ENCODE peak calls at places on chromosomes 3 and 15, in four cellular contexts. K is H9, C is IMR-90, M is mesendoderm. D is an unnamed sample.

GRCh38 chr3:10445561-10445960 is 59.8 kb downstream of the ATP2B2 start:
- DNase-seq in K (no peak), C (peak), M (peak), D (no peak)

GRCh38 chr15:72538931-72539330 is 64.8 kb downstream of the ARIH1 start:
- DNase-seq in K (no peak), C (no peak), M (no peak), D (no peak)

GRCh38 chr15:101435761-101436160 is 53.7 kb downstream of the PCSK6 start:
- DNase-seq in K (no peak), C (no peak), M (no peak), D (no peak)

GRCh38 chr15:55742927-55743614 is at the start of gene PRTG:
- DNase-seq in K (peak), C (peak), M (peak), D (peak)

GRCh38 chr3:53996153-53996861 is 104.6 kb upstream of the SELENOK start:
- DNase-seq in K (no peak), C (no peak), M (peak), D (no peak)

GRCh38 chr3:7710284-7710683 is 791.3 kb upstream of the LMCD1 start:
- DNase-seq in K (no peak), C (no peak), M (no peak), D (no peak)

GRCh38 chr15:94596707-94597106 is 365.3 kb downstream of the MCTP2 start:
- DNase-seq in K (no peak), C (no peak), M (no peak), D (no peak)

GRCh38 chr3:178420033-178420432 is 116.2 kb upstream of the KCNMB2 start:
- DNase-seq in K (no peak), C (no peak), M (no peak), D (no peak)

GRCh38 chr15:62742409-62743171 is 300.0 kb upstream of the TPM1 start:
- DNase-seq in K (peak), C (peak), M (peak), D (peak)

GRCh38 chr15:63090502-63091286 is 31.0 kb upstream of the LACTB start:
- DNase-seq in K (no peak), C (no peak), M (no peak), D (no peak)

GRCh38 chr15:91099616-91100560 is at the start of gene SV2B:
- DNase-seq in K (peak), C (peak), M (peak), D (peak)

GRCh38 chr3:57283366-57283765 is 9.1 kb downstream of the ASB14 start:
- DNase-seq in K (no peak), C (peak), M (no peak), D (no peak)

GRCh38 chr15:67070150-67070549 is 4.7 kb downstream of the SMAD3 start:
- DNase-seq in K (no peak), C (peak), M (peak), D (no peak)

GRCh38 chr3:141876381-141876890 is at the start of gene ATP1B3:
- DNase-seq in K (peak), C (peak), M (peak), D (peak)

GRCh38 chr3:150035910-150036661 is 65.4 kb upstream of the PFN2 start:
- DNase-seq in K (no peak), C (no peak), M (no peak), D (no peak)

GRCh38 chr3:173869786-173870185 is 472.2 kb downstream of the NLGN1 start:
- DNase-seq in K (no peak), C (no peak), M (no peak), D (no peak)

GRCh38 chr3:150972379-150972985 is at the start of gene CLRN1:
- DNase-seq in K (peak), C (no peak), M (peak), D (no peak)

GRCh38 chr15:74958320-74958907 is 1.8 kb upstream of the RPP25 start:
- DNase-seq in K (peak), C (no peak), M (peak), D (no peak)

GRCh38 chr15:76718863-76719262 is 186.3 kb downstream of the SCAPER start:
- DNase-seq in K (no peak), C (no peak), M (no peak), D (no peak)

GRCh38 chr3:16884748-16885587 is at the start of gene PLCL2:
- DNase-seq in K (peak), C (peak), M (peak), D (peak)

GRCh38 chr3:165783383-165783782 is 53.8 kb downstream of the BCHE start:
- DNase-seq in K (no peak), C (no peak), M (no peak), D (no peak)

GRCh38 chr15:44194397-44195150 is 497 bp downstream of the FRMD5 start:
- DNase-seq in K (no peak), C (peak), M (peak), D (peak)

GRCh38 chr3:114764056-114764492 is 383.0 kb downstream of the ZBTB20 start:
- DNase-seq in K (no peak), C (peak), M (no peak), D (no peak)

GRCh38 chr15:62459875-62460274 is 294.8 kb upstream of the C2CD4B start:
- DNase-seq in K (no peak), C (no peak), M (no peak), D (no peak)

GRCh38 chr3:107428051-107428858 is 51.0 kb downstream of the CCDC54 start:
- DNase-seq in K (no peak), C (no peak), M (no peak), D (no peak)

GRCh38 chr3:142705256-142705655 is 18.6 kb upstream of the TRPC1 start:
- DNase-seq in K (no peak), C (no peak), M (no peak), D (no peak)

GRCh38 chr15:55846108-55846707 is 103.3 kb upstream of the PRTG start:
- DNase-seq in K (peak), C (peak), M (peak), D (peak)

GRCh38 chr3:87350367-87351199 is 74.2 kb upstream of the POU1F1 start:
- DNase-seq in K (no peak), C (peak), M (peak), D (peak)

GRCh38 chr3:196219194-196219969 is 3.0 kb downstream of the SLC51A start:
- DNase-seq in K (no peak), C (peak), M (peak), D (no peak)

GRCh38 chr3:120678984-120679383 is 3.1 kb downstream of the HGD start:
- DNase-seq in K (no peak), C (no peak), M (no peak), D (no peak)

GRCh38 chr15:25950014-25950413 is 86.9 kb upstream of the ATP10A start:
- DNase-seq in K (no peak), C (no peak), M (no peak), D (no peak)

GRCh38 chr3:40044487-40044886 is 235.1 kb downstream of the MYRIP start:
- DNase-seq in K (no peak), C (no peak), M (no peak), D (no peak)

DNA sequence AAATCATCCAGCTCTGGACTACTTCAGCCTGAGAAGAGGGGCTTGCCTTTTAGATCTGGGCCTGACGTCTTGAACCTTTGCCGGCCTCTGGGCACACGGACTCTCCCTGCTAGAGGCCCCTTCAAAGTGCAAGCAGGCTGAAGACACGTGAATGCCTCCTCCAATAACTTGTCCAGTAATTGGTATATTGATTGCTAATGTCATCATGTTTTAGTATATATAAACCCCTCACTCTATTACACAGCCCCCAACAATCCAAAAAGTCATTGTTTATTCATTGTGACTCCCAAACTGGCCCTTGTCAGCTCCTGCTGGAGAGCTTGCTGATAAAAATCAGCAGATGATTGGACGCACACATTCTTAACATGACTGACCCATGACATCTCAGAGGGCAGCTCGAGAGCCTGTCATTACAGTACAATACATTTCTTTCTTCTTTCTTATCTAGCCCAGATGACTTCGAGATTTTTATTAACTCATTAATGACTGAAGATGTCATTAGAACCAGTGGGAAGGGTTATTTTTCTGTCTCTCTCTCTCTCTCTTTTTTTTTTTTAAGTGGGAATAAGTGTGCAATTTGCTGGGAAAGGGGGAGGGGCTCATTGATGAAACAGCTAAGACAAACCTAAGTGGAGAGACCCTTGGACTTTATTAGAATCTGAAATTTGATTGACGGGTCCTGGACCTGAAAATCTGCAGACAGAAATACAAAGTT is 65.5 kb upstream of the NR2F2 start:
- DNase-seq in K (no peak), C (peak), M (peak), D (peak)
- H2BK5ac ChIP-seq in K (no peak), C (no peak), M (no peak), D (no peak)

DNA sequence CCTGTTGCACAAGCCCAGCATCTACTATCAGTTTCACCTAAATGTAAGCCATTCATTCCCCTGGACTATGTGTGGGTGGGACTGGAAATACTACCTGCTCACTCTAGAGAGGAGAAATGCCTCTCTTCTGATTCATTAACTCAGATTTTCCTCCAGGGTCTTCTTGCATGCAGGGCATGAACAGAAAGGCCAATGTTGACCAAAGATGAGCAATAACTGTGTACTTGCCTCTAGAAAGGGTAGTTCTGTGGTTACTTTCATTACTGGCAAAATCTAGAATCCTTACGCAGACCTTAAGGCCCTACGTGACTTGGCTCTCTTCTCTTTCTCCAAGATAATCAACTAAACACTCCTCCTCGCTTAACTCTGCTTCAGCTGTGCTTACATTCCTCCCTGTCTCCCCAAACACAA is 81.4 kb upstream of the PSMD6 start:
- DNase-seq in K (no peak), C (peak), M (no peak), D (no peak)
- H2BK5ac ChIP-seq in K (no peak), C (peak), M (no peak), D (no peak)

GRCh38 chr3:129428020-129428381 is 435 bp downstream of the EFCAB12 start:
- DNase-seq in K (no peak), C (no peak), M (peak), D (no peak)

GRCh38 chr3:129422897-129423296 is 5.5 kb downstream of the EFCAB12 start:
- DNase-seq in K (no peak), C (no peak), M (no peak), D (no peak)

GRCh38 chr3:129425619-129426018 is 2.8 kb downstream of the EFCAB12 start:
- DNase-seq in K (no peak), C (no peak), M (no peak), D (no peak)

GRCh38 chr3:129424185-129424841 is 4.1 kb downstream of the EFCAB12 start:
- DNase-seq in K (no peak), C (peak), M (peak), D (no peak)

DNA sequence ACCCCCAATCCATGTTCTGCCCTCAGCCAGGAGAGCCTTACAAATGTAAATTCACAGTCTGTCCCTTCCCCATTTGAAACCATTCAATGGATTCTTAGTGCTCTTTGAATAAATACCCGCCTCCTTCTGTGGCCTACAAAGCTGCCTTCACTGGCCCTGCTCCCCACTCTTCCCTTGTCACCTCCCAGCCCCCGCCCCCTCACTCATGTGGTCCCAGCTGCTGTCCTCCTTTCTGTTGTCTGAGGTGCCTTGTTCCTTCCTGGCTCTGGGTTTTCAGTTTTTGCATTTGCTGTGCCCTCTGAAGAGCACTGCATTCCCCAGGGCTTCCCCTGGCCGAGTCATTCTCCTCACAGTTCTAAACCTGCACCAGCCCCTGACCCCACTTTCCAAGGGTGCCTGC is 3.2 kb downstream of the EFCAB12 start:
- DNase-seq in K (peak), C (no peak), M (no peak), D (no peak)
- H2BK5ac ChIP-seq in K (no peak), C (no peak), M (no peak), D (no peak)

GRCh38 chr15:80002267-80002666 is 31.3 kb upstream of the BCL2A1 start:
- DNase-seq in K (no peak), C (no peak), M (no peak), D (no peak)

GRCh38 chr15:80003171-80003570 is 32.2 kb upstream of the BCL2A1 start:
- DNase-seq in K (peak), C (no peak), M (peak), D (no peak)

GRCh38 chr15:80007532-80007931 is 36.5 kb upstream of the BCL2A1 start:
- DNase-seq in K (no peak), C (no peak), M (no peak), D (no peak)

DNA sequence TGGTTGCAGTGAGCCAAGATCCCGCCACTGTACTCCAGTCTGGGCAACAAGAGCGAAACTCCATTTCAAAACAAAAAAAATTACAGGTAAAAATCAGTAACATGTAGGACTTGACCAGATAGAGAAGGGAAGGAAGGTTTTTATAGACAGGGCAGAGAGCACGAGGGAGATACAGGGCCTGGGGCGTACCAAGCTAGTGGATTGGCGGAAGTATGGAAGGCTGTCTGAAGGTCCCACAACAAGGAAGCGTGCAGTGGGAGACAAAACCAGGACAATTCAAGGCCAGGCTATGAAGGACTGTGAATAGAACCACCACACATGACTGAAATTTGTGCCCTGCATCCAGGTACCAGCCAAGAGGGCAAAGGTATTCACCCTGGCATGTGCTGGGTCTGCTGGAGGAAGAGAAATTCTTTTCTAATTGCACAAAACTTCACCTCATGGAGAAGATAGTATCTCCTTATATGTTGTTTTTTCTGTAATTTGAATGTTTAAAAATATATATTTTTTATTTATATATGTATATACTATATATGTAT is 33.0 kb upstream of the BCL2A1 start:
- DNase-seq in K (no peak), C (no peak), M (no peak), D (no peak)
- H2BK5ac ChIP-seq in K (no peak), C (no peak), M (peak), D (no peak)

DNA sequence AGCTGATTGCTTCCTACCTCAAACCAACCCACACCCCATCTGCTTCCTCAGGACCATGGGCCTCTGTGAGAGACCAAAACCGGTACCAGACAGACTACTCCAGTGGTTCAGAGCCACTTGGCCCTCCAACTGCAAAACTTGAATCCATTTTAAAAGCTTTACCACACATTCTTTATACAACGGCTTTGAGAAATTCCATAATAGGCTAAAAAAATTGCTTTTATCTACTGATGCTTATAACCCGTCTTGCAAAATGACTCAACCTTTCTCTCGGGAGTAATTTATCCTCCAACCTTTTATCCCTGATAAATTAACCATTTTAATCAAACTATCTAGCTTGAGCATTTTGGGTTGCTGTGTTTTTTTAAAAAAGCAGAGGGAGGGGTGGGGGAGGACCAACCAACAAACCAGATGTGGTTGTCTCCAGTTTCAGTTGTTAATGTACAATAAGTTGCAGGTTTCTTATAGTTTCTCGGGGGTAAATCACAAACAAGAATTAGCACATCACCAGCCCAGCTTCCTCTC is 275.7 kb upstream of the LRTM1 start:
- DNase-seq in K (no peak), C (peak), M (no peak), D (no peak)
- H2BK5ac ChIP-seq in K (no peak), C (peak), M (no peak), D (no peak)

DNA sequence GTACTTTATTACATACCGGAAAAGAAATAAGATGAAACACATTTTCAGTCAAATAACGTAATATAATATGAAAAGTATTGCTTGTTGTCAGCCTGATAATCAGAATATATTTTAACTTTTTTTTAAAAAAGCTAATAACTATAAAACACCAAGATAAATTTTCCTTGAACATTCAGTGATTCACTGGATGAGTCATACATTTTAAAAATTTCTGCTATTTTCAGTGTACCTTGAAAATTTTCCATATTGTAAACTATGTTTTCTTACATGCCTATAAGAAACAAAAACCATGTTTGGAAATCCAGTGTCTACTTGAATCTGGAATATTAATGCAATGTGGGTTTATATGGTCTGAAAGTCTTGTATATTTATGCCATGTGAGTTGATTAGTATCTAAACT is 36.3 kb upstream of the MEIS2 start:
- DNase-seq in K (no peak), C (peak), M (no peak), D (no peak)
- H2BK5ac ChIP-seq in K (no peak), C (peak), M (no peak), D (no peak)